ENCODE peak calls at places on chromosomes 1 and 21, in five cellular contexts. Y is activated CD4-positive, alpha-beta T cell treated with anti-CD3 and anti-CD28 coated beads, Interleukin-2, amount 10 ng/mL, durations not matched to agents 7 days and 5 days; Z is Daoy; M is BJ; E is A549. C is an unnamed sample.

GRCh38 chr1:224828691-224829090 is 100.8 kb upstream of the DNAH14 start:
- DNase-seq in Y (no peak), Z (no peak), E (no peak), M (peak), C (no peak)

GRCh38 chr1:156319664-156320063 is 18.4 kb downstream of the CCT3 start:
- DNase-seq in Z (no peak), E (peak), Y (peak), M (no peak), C (no peak)

GRCh38 chr21:35398366-35398982 is 349.4 kb upstream of the RUNX1 start:
- DNase-seq in Z (peak), Y (no peak), E (no peak), M (no peak), C (no peak)

GRCh38 chr1:230824571-230825060 is 43.7 kb downstream of the C1orf198 start:
- DNase-seq in Y (no peak), Z (no peak), M (no peak), E (no peak), C (no peak)

GRCh38 chr21:41877901-41878830 is 978 bp downstream of the PRDM15 start:
- DNase-seq in Z (peak), Y (peak), E (no peak), M (no peak), C (peak)

GRCh38 chr1:231557898-231558710 is 29.6 kb downstream of the TSNAX start:
- DNase-seq in M (no peak), Z (no peak), E (no peak), Y (no peak), C (no peak)

GRCh38 chr1:67540733-67541125 is 110.5 kb upstream of the SERBP1 start:
- DNase-seq in Y (no peak), Z (no peak), M (no peak), E (no peak), C (no peak)

GRCh38 chr1:164735315-164736052 is 176.5 kb downstream of the PBX1 start:
- DNase-seq in Y (no peak), M (no peak), Z (peak), E (no peak), C (no peak)

GRCh38 chr1:152957561-152957960 is 10.6 kb downstream of the SPRR5 start:
- DNase-seq in E (no peak), M (no peak), Z (no peak), Y (no peak), C (no peak)

C was measured in H4.